ENCODE peak calls at places on chromosomes 12 and 14, in nine cellular contexts. One of them, this sample, is unnamed.

GRCh38 chr12:111038941-111039340 is 118.6 kb upstream of the MYL2 start:
- DNase-seq in colonic mucosa: no peak
- DNase-seq in thyroid gland: no peak
- DNase-seq in PC-3: no peak
- DNase-seq in tibial nerve: no peak
- DNase-seq in ovary: no peak
- DNase-seq in fibroblast of lung: no peak
- DNase-seq in CD8-positive, alpha-beta memory T cell: no peak
- DNase-seq in A549: no peak
- DNase-seq in this sample: no peak

GRCh38 chr12:113559466-113559865 is 87.8 kb upstream of the LHX5 start:
- DNase-seq in fibroblast of lung: no peak
- DNase-seq in tibial nerve: no peak
- DNase-seq in ovary: no peak
- DNase-seq in A549: no peak
- DNase-seq in colonic mucosa: no peak
- DNase-seq in PC-3: no peak
- DNase-seq in CD8-positive, alpha-beta memory T cell: no peak
- DNase-seq in thyroid gland: no peak
- DNase-seq in this sample: no peak

GRCh38 chr12:76697849-76698248 is 66.1 kb upstream of the ZDHHC17 start:
- DNase-seq in PC-3: no peak
- DNase-seq in tibial nerve: no peak
- DNase-seq in colonic mucosa: no peak
- DNase-seq in fibroblast of lung: no peak
- DNase-seq in thyroid gland: no peak
- DNase-seq in A549: no peak
- DNase-seq in ovary: no peak
- DNase-seq in CD8-positive, alpha-beta memory T cell: no peak
- DNase-seq in this sample: no peak

GRCh38 chr14:68987653-68988036 is 8.5 kb upstream of the ACTN1 start:
- DNase-seq in colonic mucosa: no peak
- DNase-seq in PC-3: no peak
- DNase-seq in CD8-positive, alpha-beta memory T cell: no peak
- DNase-seq in A549: peak
- DNase-seq in ovary: no peak
- DNase-seq in tibial nerve: no peak
- DNase-seq in fibroblast of lung: no peak
- DNase-seq in thyroid gland: no peak
- DNase-seq in this sample: no peak

GRCh38 chr12:80165741-80166140 is 66.4 kb downstream of the OTOGL start:
- DNase-seq in tibial nerve: no peak
- DNase-seq in ovary: no peak
- DNase-seq in PC-3: no peak
- DNase-seq in colonic mucosa: no peak
- DNase-seq in A549: no peak
- DNase-seq in CD8-positive, alpha-beta memory T cell: no peak
- DNase-seq in fibroblast of lung: no peak
- DNase-seq in thyroid gland: no peak
- DNase-seq in this sample: no peak

GRCh38 chr12:90174198-90174510 is 465.5 kb upstream of the ATP2B1 start:
- DNase-seq in fibroblast of lung: peak
- DNase-seq in tibial nerve: no peak
- DNase-seq in ovary: no peak
- DNase-seq in thyroid gland: no peak
- DNase-seq in PC-3: peak
- DNase-seq in CD8-positive, alpha-beta memory T cell: no peak
- DNase-seq in A549: no peak
- DNase-seq in colonic mucosa: no peak
- DNase-seq in this sample: no peak

GRCh38 chr14:42687421-42687820 is 1080.7 kb downstream of the LRFN5 start:
- DNase-seq in PC-3: no peak
- DNase-seq in thyroid gland: no peak
- DNase-seq in colonic mucosa: no peak
- DNase-seq in ovary: no peak
- DNase-seq in CD8-positive, alpha-beta memory T cell: no peak
- DNase-seq in fibroblast of lung: no peak
- DNase-seq in tibial nerve: no peak
- DNase-seq in A549: no peak
- DNase-seq in this sample: no peak

GRCh38 chr14:65631040-65631439 is 218.5 kb downstream of the FUT8 start:
- DNase-seq in PC-3: no peak
- DNase-seq in fibroblast of lung: no peak
- DNase-seq in colonic mucosa: no peak
- DNase-seq in thyroid gland: no peak
- DNase-seq in tibial nerve: no peak
- DNase-seq in ovary: no peak
- DNase-seq in A549: no peak
- DNase-seq in CD8-positive, alpha-beta memory T cell: no peak
- DNase-seq in this sample: no peak

GRCh38 chr12:100567945-100568344 is 5.5 kb upstream of the GAS2L3 start:
- DNase-seq in colonic mucosa: no peak
- DNase-seq in tibial nerve: no peak
- DNase-seq in ovary: no peak
- DNase-seq in thyroid gland: no peak
- DNase-seq in fibroblast of lung: no peak
- DNase-seq in A549: no peak
- DNase-seq in CD8-positive, alpha-beta memory T cell: no peak
- DNase-seq in PC-3: no peak
- DNase-seq in this sample: no peak

GRCh38 chr14:77904218-77904617 is 104.3 kb downstream of the ADCK1 start:
- DNase-seq in tibial nerve: no peak
- DNase-seq in ovary: no peak
- DNase-seq in colonic mucosa: no peak
- DNase-seq in CD8-positive, alpha-beta memory T cell: no peak
- DNase-seq in A549: no peak
- DNase-seq in thyroid gland: no peak
- DNase-seq in PC-3: no peak
- DNase-seq in fibroblast of lung: no peak
- DNase-seq in this sample: no peak

GRCh38 chr12:65696227-65696626 is 128.1 kb upstream of the HMGA2 start:
- DNase-seq in A549: no peak
- DNase-seq in ovary: no peak
- DNase-seq in thyroid gland: no peak
- DNase-seq in colonic mucosa: no peak
- DNase-seq in tibial nerve: no peak
- DNase-seq in fibroblast of lung: peak
- DNase-seq in CD8-positive, alpha-beta memory T cell: no peak
- DNase-seq in PC-3: peak
- DNase-seq in this sample: no peak

GRCh38 chr12:27052176-27052575 is 29.8 kb downstream of the MED21 start:
- DNase-seq in CD8-positive, alpha-beta memory T cell: no peak
- DNase-seq in colonic mucosa: no peak
- DNase-seq in thyroid gland: no peak
- DNase-seq in tibial nerve: no peak
- DNase-seq in ovary: no peak
- DNase-seq in PC-3: peak
- DNase-seq in A549: no peak
- DNase-seq in fibroblast of lung: no peak
- DNase-seq in this sample: no peak

GRCh38 chr12:122187466-122187865 is 4.5 kb downstream of the LRRC43 start:
- DNase-seq in tibial nerve: no peak
- DNase-seq in thyroid gland: no peak
- DNase-seq in CD8-positive, alpha-beta memory T cell: no peak
- DNase-seq in A549: no peak
- DNase-seq in colonic mucosa: no peak
- DNase-seq in fibroblast of lung: no peak
- DNase-seq in ovary: no peak
- DNase-seq in PC-3: no peak
- DNase-seq in this sample: no peak

GRCh38 chr12:131346578-131347344 is 364.1 kb upstream of the SFSWAP start:
- DNase-seq in colonic mucosa: no peak
- DNase-seq in CD8-positive, alpha-beta memory T cell: no peak
- DNase-seq in ovary: no peak
- DNase-seq in PC-3: no peak
- DNase-seq in thyroid gland: no peak
- DNase-seq in tibial nerve: no peak
- DNase-seq in A549: no peak
- DNase-seq in fibroblast of lung: no peak
- DNase-seq in this sample: no peak

GRCh38 chr12:85642810-85643209 is 193.4 kb downstream of the RASSF9 start:
- DNase-seq in ovary: no peak
- DNase-seq in PC-3: peak
- DNase-seq in CD8-positive, alpha-beta memory T cell: no peak
- DNase-seq in A549: no peak
- DNase-seq in thyroid gland: no peak
- DNase-seq in fibroblast of lung: no peak
- DNase-seq in colonic mucosa: no peak
- DNase-seq in tibial nerve: no peak
- DNase-seq in this sample: peak

GRCh38 chr14:106062502-106063272 is 536.3 kb downstream of the TMEM121 start:
- DNase-seq in fibroblast of lung: no peak
- DNase-seq in colonic mucosa: no peak
- DNase-seq in A549: no peak
- DNase-seq in PC-3: no peak
- DNase-seq in ovary: no peak
- DNase-seq in CD8-positive, alpha-beta memory T cell: no peak
- DNase-seq in tibial nerve: no peak
- DNase-seq in thyroid gland: no peak
- DNase-seq in this sample: no peak

GRCh38 chr12:14364583-14365271 is 755 bp upstream of the ATF7IP start:
- DNase-seq in A549: no peak
- DNase-seq in PC-3: no peak
- DNase-seq in tibial nerve: no peak
- DNase-seq in colonic mucosa: no peak
- DNase-seq in ovary: no peak
- DNase-seq in thyroid gland: no peak
- DNase-seq in CD8-positive, alpha-beta memory T cell: no peak
- DNase-seq in fibroblast of lung: no peak
- DNase-seq in this sample: no peak
- H3K4me3 ChIP-seq in A549: peak
- H3K4me3 ChIP-seq in PC-3: peak
- H3K4me3 ChIP-seq in tibial nerve: peak
- H3K4me3 ChIP-seq in colonic mucosa: peak
- H3K4me3 ChIP-seq in ovary: peak
- H3K4me3 ChIP-seq in thyroid gland: no peak
- H3K4me3 ChIP-seq in CD8-positive, alpha-beta memory T cell: peak
- H3K4me3 ChIP-seq in fibroblast of lung: peak
- H3K4me3 ChIP-seq in this sample: peak

DNA sequence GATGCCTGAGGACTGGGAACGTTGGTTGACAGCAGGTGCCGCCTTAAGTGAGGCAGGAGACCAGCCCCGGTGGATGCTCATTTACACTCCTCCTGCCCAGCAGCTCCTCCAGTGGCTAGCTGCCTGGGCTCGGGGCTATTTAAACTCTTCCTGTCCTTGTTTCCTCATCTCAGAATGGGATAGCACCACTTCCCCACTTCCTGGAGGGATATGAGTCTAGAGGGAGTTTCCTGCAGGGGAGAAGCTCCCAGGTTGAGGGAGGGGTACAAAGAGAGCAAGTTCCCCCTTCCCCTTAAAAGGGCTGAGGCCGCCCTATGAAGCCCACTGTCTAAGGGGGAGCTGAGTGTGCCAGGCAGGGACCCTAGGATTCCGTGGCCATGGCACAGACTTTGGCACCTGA is 311.2 kb downstream of the AACS start:
- DNase-seq in colonic mucosa: no peak
- DNase-seq in fibroblast of lung: no peak
- DNase-seq in PC-3: no peak
- DNase-seq in A549: no peak
- DNase-seq in tibial nerve: no peak
- DNase-seq in ovary: no peak
- DNase-seq in thyroid gland: no peak
- DNase-seq in CD8-positive, alpha-beta memory T cell: no peak
- DNase-seq in this sample: no peak
- H3K27ac ChIP-seq in colonic mucosa: no peak
- H3K27ac ChIP-seq in fibroblast of lung: no peak
- H3K27ac ChIP-seq in PC-3: no peak
- H3K27ac ChIP-seq in A549: no peak
- H3K27ac ChIP-seq in tibial nerve: no peak
- H3K27ac ChIP-seq in ovary: no peak
- H3K27ac ChIP-seq in thyroid gland: no peak
- H3K27ac ChIP-seq in CD8-positive, alpha-beta memory T cell: no peak
- H3K27ac ChIP-seq in this sample: no peak

GRCh38 chr14:49641697-49642129 is 6.7 kb upstream of the DNAAF2 start:
- DNase-seq in A549: no peak
- DNase-seq in PC-3: peak
- DNase-seq in CD8-positive, alpha-beta memory T cell: no peak
- DNase-seq in ovary: no peak
- DNase-seq in tibial nerve: no peak
- DNase-seq in fibroblast of lung: peak
- DNase-seq in thyroid gland: peak
- DNase-seq in colonic mucosa: peak
- DNase-seq in this sample: no peak
- H3K4me3 ChIP-seq in A549: no peak
- H3K4me3 ChIP-seq in PC-3: no peak
- H3K4me3 ChIP-seq in CD8-positive, alpha-beta memory T cell: no peak
- H3K4me3 ChIP-seq in ovary: no peak
- H3K4me3 ChIP-seq in tibial nerve: no peak
- H3K4me3 ChIP-seq in fibroblast of lung: no peak
- H3K4me3 ChIP-seq in thyroid gland: no peak
- H3K4me3 ChIP-seq in colonic mucosa: no peak
- H3K4me3 ChIP-seq in this sample: no peak

GRCh38 chr12:6761849-6762248 is 4.3 kb upstream of the PTMS start:
- DNase-seq in tibial nerve: no peak
- DNase-seq in thyroid gland: no peak
- DNase-seq in A549: no peak
- DNase-seq in colonic mucosa: no peak
- DNase-seq in ovary: no peak
- DNase-seq in PC-3: no peak
- DNase-seq in CD8-positive, alpha-beta memory T cell: no peak
- DNase-seq in fibroblast of lung: no peak
- DNase-seq in this sample: no peak
- H3K27ac ChIP-seq in tibial nerve: no peak
- H3K27ac ChIP-seq in thyroid gland: no peak
- H3K27ac ChIP-seq in A549: no peak
- H3K27ac ChIP-seq in colonic mucosa: no peak
- H3K27ac ChIP-seq in ovary: no peak
- H3K27ac ChIP-seq in PC-3: no peak
- H3K27ac ChIP-seq in CD8-positive, alpha-beta memory T cell: no peak
- H3K27ac ChIP-seq in fibroblast of lung: no peak
- H3K27ac ChIP-seq in this sample: no peak

GRCh38 chr14:34124585-34124984 is 173.7 kb upstream of the EGLN3 start:
- DNase-seq in CD8-positive, alpha-beta memory T cell: no peak
- DNase-seq in tibial nerve: no peak
- DNase-seq in PC-3: no peak
- DNase-seq in thyroid gland: peak
- DNase-seq in ovary: no peak
- DNase-seq in A549: no peak
- DNase-seq in colonic mucosa: no peak
- DNase-seq in fibroblast of lung: no peak
- DNase-seq in this sample: no peak
- H3K4me3 ChIP-seq in CD8-positive, alpha-beta memory T cell: no peak
- H3K4me3 ChIP-seq in tibial nerve: no peak
- H3K4me3 ChIP-seq in PC-3: no peak
- H3K4me3 ChIP-seq in thyroid gland: no peak
- H3K4me3 ChIP-seq in ovary: no peak
- H3K4me3 ChIP-seq in A549: no peak
- H3K4me3 ChIP-seq in colonic mucosa: no peak
- H3K4me3 ChIP-seq in fibroblast of lung: no peak
- H3K4me3 ChIP-seq in this sample: no peak

This sample was measured in AG04450.